ENCODE peak calls at places on chromosomes 13 and 19, in eight cellular contexts. S is activated CD4-positive, alpha-beta T cell treated with anti-CD3 and anti-CD28 coated beads, Interleukin-2, amount 50 U/mL, for 48 hours; P is mesendoderm; G is T follicular helper cell; D is activated CD8-positive, alpha-beta memory T cell treated with anti-CD3 and anti-CD28 coated beads for 4 hours; L is upper lobe of right lung; O is HFFc6; B is GM12865. A is an unnamed sample.

GRCh38 chr19:47324502-47324901 is 7.5 kb upstream of the C5AR2 start:
- DNase-seq in S (no peak), P (no peak), G (no peak), D (no peak), L (peak), O (no peak), B (no peak), A (no peak)

GRCh38 chr19:6108721-6109633 is 1.3 kb downstream of the RFX2 start:
- DNase-seq in S (peak), P (peak), G (peak), D (peak), L (peak), O (peak), B (peak), A (peak)

GRCh38 chr19:45092747-45093678 is at the start of gene PPP1R37:
- DNase-seq in S (peak), P (peak), G (peak), D (peak), L (peak), O (peak), B (peak), A (peak)

GRCh38 chr13:32153056-32153455 is 121.5 kb downstream of the FRY start:
- DNase-seq in S (no peak), P (no peak), G (no peak), D (no peak), L (no peak), O (peak), B (no peak), A (no peak)

GRCh38 chr13:31209172-31209818 is 9.5 kb downstream of the B3GLCT start:
- DNase-seq in S (no peak), P (peak), G (no peak), D (no peak), L (no peak), O (no peak), B (no peak), A (peak)

GRCh38 chr19:53977991-53978731 is 13.3 kb upstream of the CACNG6 start:
- DNase-seq in S (no peak), P (peak), G (no peak), D (no peak), L (no peak), O (peak), B (no peak), A (peak)

GRCh38 chr13:89925107-89925506 is 1422.4 kb upstream of the MIR17HG start:
- DNase-seq in S (no peak), P (peak), G (no peak), D (no peak), L (no peak), O (no peak), B (peak), A (peak)

GRCh38 chr19:16620584-16620983 is 7.4 kb downstream of the MED26 start:
- DNase-seq in S (no peak), P (no peak), G (no peak), D (no peak), L (no peak), O (no peak), B (no peak), A (no peak)

GRCh38 chr13:79450110-79450509 is 30.8 kb upstream of the NDFIP2 start:
- DNase-seq in S (peak), P (no peak), G (no peak), D (no peak), L (no peak), O (no peak), B (no peak), A (no peak)

GRCh38 chr13:51929699-51930098 is 67.9 kb downstream of the CCDC70 start:
- DNase-seq in S (no peak), P (no peak), G (no peak), D (no peak), L (no peak), O (no peak), B (no peak), A (no peak)

GRCh38 chr19:33405491-33406461 is 32.3 kb downstream of the CEBPG start:
- DNase-seq in S (peak), P (no peak), G (no peak), D (no peak), L (peak), O (no peak), B (no peak), A (no peak)

GRCh38 chr19:29545866-29546582 is 20.2 kb downstream of the VSTM2B start:
- DNase-seq in S (no peak), P (no peak), G (no peak), D (no peak), L (peak), O (no peak), B (no peak), A (no peak)

GRCh38 chr19:22901431-22902130 is 69.5 kb downstream of the ZNF723 start:
- DNase-seq in S (no peak), P (no peak), G (no peak), D (no peak), L (no peak), O (no peak), B (no peak), A (no peak)

GRCh38 chr13:95745289-95745688 is 68.3 kb downstream of the DNAJC3 start:
- DNase-seq in S (no peak), P (peak), G (no peak), D (no peak), L (no peak), O (no peak), B (no peak), A (no peak)

GRCh38 chr13:71864981-71865857 is 1.8 kb downstream of the DACH1 start:
- DNase-seq in S (peak), P (peak), G (no peak), D (no peak), L (peak), O (no peak), B (no peak), A (peak)

GRCh38 chr13:96020155-96020575 is 33.0 kb downstream of the UGGT2 start:
- DNase-seq in S (no peak), P (peak), G (no peak), D (no peak), L (no peak), O (peak), B (peak), A (peak)

GRCh38 chr19:13861714-13862531 is 15.0 kb upstream of the NANOS3 start:
- DNase-seq in S (peak), P (peak), G (peak), D (peak), L (peak), O (peak), B (peak), A (peak)